ENCODE peak calls at places on chromosome 7, in five cellular contexts. E is stomach, V is transverse colon, B is endothelial cell of umbilical vein, X is breast epithelium. Z is an unnamed sample. For H3K36me3 and H3K27me3, the result is how much of the 10 kb centered on the place peaks cover.

GRCh38 chr7:139829654-139830130 is 628 bp downstream of the TBXAS1 start:
- DNase-seq in E (no peak), V (no peak), B (peak), X (no peak), Z (no peak)

GRCh38 chr7:7498881-7499280 is 36.8 kb downstream of the COL28A1 start:
- DNase-seq in E (no peak), V (no peak), B (no peak), X (no peak), Z (no peak)

GRCh38 chr7:141497391-141497790 is 53.8 kb upstream of the AGK start:
- DNase-seq in E (no peak), V (no peak), B (no peak), X (no peak), Z (no peak)

GRCh38 chr7:98051118-98051744 is 55.4 kb upstream of the LMTK2 start:
- DNase-seq in E (peak), V (peak), B (no peak), X (no peak), Z (no peak)

GRCh38 chr7:139844779-139845442 is 15.8 kb downstream of the TBXAS1 start:
- DNase-seq in E (no peak), V (peak), B (no peak), X (peak), Z (no peak)

GRCh38 chr7:35544028-35544742 is 150.8 kb downstream of the HERPUD2 start:
- DNase-seq in E (no peak), V (no peak), B (no peak), X (no peak), Z (no peak)

GRCh38 chr7:45253368-45253767 is 95.8 kb downstream of the RAMP3 start:
- DNase-seq in E (no peak), V (no peak), B (no peak), X (no peak), Z (no peak)

GRCh38 chr7:89771003-89771636 is 383.1 kb upstream of the STEAP1 start:
- DNase-seq in E (no peak), V (no peak), B (peak), X (no peak), Z (no peak)

GRCh38 chr7:120981888-120982615 is 6.5 kb upstream of the CPED1 start:
- DNase-seq in E (no peak), V (no peak), B (no peak), X (no peak), Z (no peak)

GRCh38 chr7:17564678-17565209 is 266.3 kb downstream of the AHR start:
- DNase-seq in E (no peak), V (no peak), B (peak), X (no peak), Z (no peak)

GRCh38 chr7:131621652-131622051 is 65.2 kb upstream of the PODXL start:
- DNase-seq in E (no peak), V (no peak), B (no peak), X (no peak), Z (no peak)

GRCh38 chr7:131620673-131621609 is 64.5 kb upstream of the PODXL start:
- DNase-seq in E (no peak), V (no peak), B (peak), X (no peak), Z (no peak)

GRCh38 chr7:131625817-131626372 is 69.5 kb upstream of the PODXL start:
- DNase-seq in E (no peak), V (no peak), B (peak), X (no peak), Z (no peak)

GRCh38 chr7:131624536-131624935 is 68.1 kb upstream of the PODXL start:
- DNase-seq in E (no peak), V (no peak), B (peak), X (no peak), Z (no peak)

DNA sequence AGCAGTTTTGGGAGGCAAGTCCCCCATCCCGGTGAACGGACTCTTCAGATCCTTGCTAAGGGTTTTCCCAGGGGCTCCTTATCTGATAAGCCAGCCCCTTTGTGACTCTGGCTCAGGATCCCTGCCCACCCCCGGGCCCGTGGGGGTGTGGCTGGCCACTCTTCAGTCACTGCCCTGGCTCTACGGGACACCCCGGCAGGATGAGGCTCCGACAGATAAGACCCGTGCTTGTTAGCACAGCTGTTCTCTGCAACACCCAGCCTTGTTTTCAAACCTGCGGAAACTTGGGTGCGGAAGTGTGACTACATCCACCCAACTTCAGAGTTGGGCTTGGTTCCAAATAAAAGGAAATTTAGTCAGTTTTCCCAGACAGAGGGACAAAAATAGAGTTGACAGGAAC is 66.7 kb upstream of the PODXL start:
- DNase-seq in E (no peak), V (peak), B (peak), X (peak), Z (peak)
- TF ChIP-seq POLR2AphosphoS5 in E (no peak), V (peak), B (peak), X (no peak), Z (no peak)

DNA sequence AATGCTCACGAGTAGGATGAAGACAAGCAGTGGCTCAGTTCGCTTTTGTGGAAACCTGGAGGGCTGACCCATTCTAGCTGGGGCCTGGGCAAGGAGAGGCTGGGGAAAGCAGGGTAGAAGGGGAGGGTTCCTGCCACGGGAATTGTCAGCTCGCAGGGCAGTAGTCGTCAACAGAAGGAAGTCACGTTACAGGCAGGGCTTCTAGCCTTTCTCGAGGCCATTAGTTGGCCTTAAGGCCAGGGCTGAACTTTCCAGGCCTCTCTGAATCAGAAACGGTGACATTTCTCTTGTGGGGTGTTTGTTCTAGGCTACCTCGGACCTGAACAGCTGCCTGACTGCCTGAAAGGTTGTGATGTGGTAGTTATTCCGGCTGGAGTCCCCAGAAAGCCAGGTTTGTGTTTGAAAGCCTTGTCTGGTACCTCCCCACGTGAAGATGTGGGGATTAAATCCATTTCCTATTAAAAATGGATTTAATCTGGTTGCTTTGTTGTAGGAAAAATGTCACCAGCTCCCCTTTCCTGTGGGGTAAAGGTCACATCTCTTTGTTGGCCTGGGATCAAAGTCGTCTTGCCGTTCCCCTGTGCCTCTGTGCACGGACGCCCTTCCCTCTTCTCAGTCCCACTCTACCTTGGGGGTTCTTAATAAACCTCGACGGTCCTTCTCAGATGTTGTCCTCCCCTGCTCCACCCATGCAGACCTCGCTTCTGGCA is 9.4 kb downstream of the MDH2 start:
- DNase-seq in E (no peak), V (no peak), B (no peak), X (no peak), Z (no peak)
- H3K36me3 ChIP-seq in E (half or more), V (under half), B (under half), X (under half), Z (half or more)

GRCh38 chr7:27213904-27214586 is 14.2 kb upstream of the HOXA13 start:
- DNase-seq in E (no peak), V (no peak), B (no peak), X (no peak), Z (no peak)
- H3K27me3 ChIP-seq in E (half or more), V (half or more), B (half or more), X (under half), Z (half or more)

GRCh38 chr7:95330194-95331003 is 6.1 kb upstream of the PON1 start:
- DNase-seq in E (no peak), V (no peak), B (peak), X (no peak), Z (no peak)
- TF ChIP-seq POLR2AphosphoS5 in E (no peak), V (no peak), B (no peak), X (no peak), Z (no peak)

GRCh38 chr7:94403546-94403945 is 8.9 kb downstream of the COL1A2 start:
- DNase-seq in E (no peak), V (no peak), B (no peak), X (no peak), Z (no peak)

GRCh38 chr7:94400022-94400421 is 5.3 kb downstream of the COL1A2 start:
- DNase-seq in E (no peak), V (no peak), B (no peak), X (no peak), Z (no peak)

GRCh38 chr7:94400643-94401042 is 5.9 kb downstream of the COL1A2 start:
- DNase-seq in E (no peak), V (no peak), B (peak), X (no peak), Z (no peak)

GRCh38 chr7:94397721-94398120 is 3.0 kb downstream of the COL1A2 start:
- DNase-seq in E (no peak), V (no peak), B (no peak), X (no peak), Z (no peak)

GRCh38 chr7:94401411-94401810 is 6.7 kb downstream of the COL1A2 start:
- DNase-seq in E (no peak), V (no peak), B (no peak), X (no peak), Z (no peak)
- H3K36me3 ChIP-seq in E (under half), V (under half), B (under half), X (under half), Z (under half)

DNA sequence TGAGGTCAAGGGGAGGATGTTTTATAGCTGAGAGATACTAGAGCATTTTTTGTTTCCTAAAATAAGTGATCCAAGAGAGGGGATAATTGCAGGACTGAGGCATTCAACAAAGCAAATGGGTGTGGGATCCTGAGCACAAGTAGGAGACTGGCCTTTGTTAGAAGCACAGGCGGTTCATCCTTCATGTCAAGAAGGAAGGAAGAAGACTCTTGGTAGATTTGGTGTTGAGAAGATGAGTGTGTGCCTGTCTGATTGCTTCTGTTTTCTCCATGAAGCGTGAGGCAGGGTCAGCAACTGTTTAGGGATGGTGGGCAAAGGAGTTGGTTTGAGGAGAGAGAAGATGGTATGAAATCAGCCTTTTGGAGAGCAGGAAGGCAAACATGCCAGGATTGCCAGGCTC is 27.6 kb downstream of the STRIP2 start:
- DNase-seq in E (no peak), V (no peak), B (no peak), X (no peak), Z (no peak)
- H3K27me3 ChIP-seq in E (under half), V (under half), B (under half), X (under half), Z (under half)

DNA sequence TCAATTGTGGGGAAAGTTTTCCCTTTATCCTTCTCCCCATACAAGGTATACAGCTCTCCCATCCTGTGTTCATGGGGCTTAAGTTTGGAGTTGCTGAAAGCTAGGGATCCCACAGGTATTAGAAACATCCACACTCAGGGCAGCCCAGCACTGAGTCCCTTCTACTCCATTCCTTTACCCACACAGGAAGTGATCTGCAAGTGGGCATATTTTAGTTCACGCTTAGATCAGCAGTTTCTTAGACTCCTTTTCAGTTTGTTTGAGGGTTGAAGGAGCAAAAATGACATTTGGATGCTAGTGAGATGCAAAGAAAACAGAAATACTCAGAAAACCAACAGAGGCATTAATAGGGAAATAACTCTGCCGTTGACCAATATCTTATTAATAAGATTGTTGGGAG is 134.7 kb downstream of the VPS50 start:
- DNase-seq in E (no peak), V (no peak), B (no peak), X (no peak), Z (no peak)
- TF ChIP-seq POLR2AphosphoS5 in E (no peak), V (no peak), B (no peak), X (no peak), Z (no peak)

GRCh38 chr7:130543611-130544010 is 51.7 kb downstream of the MEST start:
- DNase-seq in E (no peak), V (no peak), B (no peak), X (no peak), Z (no peak)

DNA sequence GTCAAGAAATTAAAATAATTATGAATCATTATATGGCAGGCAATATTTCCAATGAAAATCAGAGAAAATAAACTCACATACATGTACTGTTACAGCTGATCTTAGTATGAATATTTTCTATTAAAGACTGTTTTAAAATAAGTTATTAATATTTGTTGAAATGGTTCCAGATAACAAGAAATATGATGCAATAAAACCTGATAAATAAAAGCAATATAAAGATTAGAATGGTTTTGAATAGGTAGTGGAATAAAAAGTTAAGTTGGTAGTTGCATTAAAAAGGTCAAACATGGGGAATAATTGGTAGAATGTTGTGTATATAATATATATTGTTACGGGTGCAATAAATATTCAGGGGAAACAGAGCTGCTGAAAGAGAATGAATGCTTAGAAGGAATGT is 52.5 kb downstream of the MEST start:
- DNase-seq in E (no peak), V (no peak), B (no peak), X (no peak), Z (no peak)
- H3K36me3 ChIP-seq in E (under half), V (under half), B (under half), X (under half), Z (under half)

GRCh38 chr7:1393421-1393820 is 65.8 kb downstream of the MICALL2 start:
- DNase-seq in E (no peak), V (no peak), B (no peak), X (no peak), Z (no peak)
- H3K27me3 ChIP-seq in E (half or more), V (under half), B (under half), X (under half), Z (half or more)